ENCODE peak calls at places on chromosomes 16 and 17, in six cellular contexts. One of them, this sample, is unnamed.

GRCh38 chr16:84111481-84111880 is 5.3 kb downstream of the MBTPS1 start:
- DNase-seq in Ammon's horn: no peak
- DNase-seq in SK-N-SH: no peak
- DNase-seq in HFFc6: no peak
- DNase-seq in activated CD4-positive, alpha-beta T cell treated with anti-CD3 and anti-CD28 coated beads, Interleukin-2, amount 50 U/mL, for 24 hours: no peak
- DNase-seq in T-helper 9 cell: no peak
- DNase-seq in this sample: no peak

GRCh38 chr17:17497845-17498520 is 1.8 kb upstream of the RASD1 start:
- DNase-seq in Ammon's horn: no peak
- DNase-seq in SK-N-SH: no peak
- DNase-seq in HFFc6: no peak
- DNase-seq in activated CD4-positive, alpha-beta T cell treated with anti-CD3 and anti-CD28 coated beads, Interleukin-2, amount 50 U/mL, for 24 hours: no peak
- DNase-seq in T-helper 9 cell: no peak
- DNase-seq in this sample: no peak

GRCh38 chr16:87223656-87224248 is 93.4 kb downstream of the C16orf95 start:
- DNase-seq in Ammon's horn: no peak
- DNase-seq in SK-N-SH: no peak
- DNase-seq in HFFc6: no peak
- DNase-seq in activated CD4-positive, alpha-beta T cell treated with anti-CD3 and anti-CD28 coated beads, Interleukin-2, amount 50 U/mL, for 24 hours: no peak
- DNase-seq in T-helper 9 cell: no peak
- DNase-seq in this sample: no peak

GRCh38 chr17:83125515-83126274 is 46.3 kb downstream of the METRNL start:
- DNase-seq in Ammon's horn: no peak
- DNase-seq in SK-N-SH: no peak
- DNase-seq in HFFc6: no peak
- DNase-seq in activated CD4-positive, alpha-beta T cell treated with anti-CD3 and anti-CD28 coated beads, Interleukin-2, amount 50 U/mL, for 24 hours: no peak
- DNase-seq in T-helper 9 cell: no peak
- DNase-seq in this sample: peak; percentile 32

GRCh38 chr17:72901657-72902056 is 190.8 kb downstream of the SLC39A11 start:
- DNase-seq in Ammon's horn: no peak
- DNase-seq in SK-N-SH: no peak
- DNase-seq in HFFc6: no peak
- DNase-seq in activated CD4-positive, alpha-beta T cell treated with anti-CD3 and anti-CD28 coated beads, Interleukin-2, amount 50 U/mL, for 24 hours: no peak
- DNase-seq in T-helper 9 cell: no peak
- DNase-seq in this sample: no peak

GRCh38 chr16:30834130-30834740 is 47.2 kb upstream of the ZNF629 start:
- DNase-seq in Ammon's horn: no peak
- DNase-seq in SK-N-SH: no peak
- DNase-seq in HFFc6: no peak
- DNase-seq in activated CD4-positive, alpha-beta T cell treated with anti-CD3 and anti-CD28 coated beads, Interleukin-2, amount 50 U/mL, for 24 hours: no peak
- DNase-seq in T-helper 9 cell: no peak
- DNase-seq in this sample: no peak

GRCh38 chr16:23072769-23073549 is 76.3 kb downstream of the USP31 start:
- DNase-seq in Ammon's horn: no peak
- DNase-seq in SK-N-SH: peak; percentile 31
- DNase-seq in HFFc6: peak; percentile 14
- DNase-seq in activated CD4-positive, alpha-beta T cell treated with anti-CD3 and anti-CD28 coated beads, Interleukin-2, amount 50 U/mL, for 24 hours: no peak
- DNase-seq in T-helper 9 cell: no peak
- DNase-seq in this sample: no peak

GRCh38 chr16:86929149-86929871 is 351.0 kb downstream of the FOXL1 start:
- DNase-seq in Ammon's horn: no peak
- DNase-seq in SK-N-SH: no peak
- DNase-seq in HFFc6: no peak
- DNase-seq in activated CD4-positive, alpha-beta T cell treated with anti-CD3 and anti-CD28 coated beads, Interleukin-2, amount 50 U/mL, for 24 hours: no peak
- DNase-seq in T-helper 9 cell: no peak
- DNase-seq in this sample: no peak

GRCh38 chr16:70693231-70693671 is 7.4 kb upstream of the MTSS2 start:
- DNase-seq in Ammon's horn: no peak
- DNase-seq in SK-N-SH: no peak
- DNase-seq in HFFc6: no peak
- DNase-seq in activated CD4-positive, alpha-beta T cell treated with anti-CD3 and anti-CD28 coated beads, Interleukin-2, amount 50 U/mL, for 24 hours: no peak
- DNase-seq in T-helper 9 cell: no peak
- DNase-seq in this sample: no peak

GRCh38 chr16:49578435-49579024 is 204.9 kb downstream of the C16orf78 start:
- DNase-seq in Ammon's horn: no peak
- DNase-seq in SK-N-SH: no peak
- DNase-seq in HFFc6: no peak
- DNase-seq in activated CD4-positive, alpha-beta T cell treated with anti-CD3 and anti-CD28 coated beads, Interleukin-2, amount 50 U/mL, for 24 hours: no peak
- DNase-seq in T-helper 9 cell: no peak
- DNase-seq in this sample: no peak